ENCODE peak calls at places on chromosomes 6 and 20, in five cellular contexts. I is substantia nigra, P is T-helper 1 cell, E is HuH-7, X is HT1080. U is an unnamed sample.

GRCh38 chr6:19879663-19880062 is 42.5 kb downstream of the ID4 start:
- DNase-seq in P (no peak), E (no peak), I (no peak), X (no peak), U (no peak)

GRCh38 chr6:140071115-140071514 is 696.7 kb upstream of the CITED2 start:
- DNase-seq in I (no peak), X (no peak), P (no peak), E (no peak), U (peak; percentile 17)

GRCh38 chr6:14635933-14636599 is 518.5 kb downstream of the CD83 start:
- DNase-seq in X (no peak), E (no peak), P (no peak), I (no peak), U (peak; percentile 46)

GRCh38 chr6:134729590-134729989 is 220.3 kb downstream of the ALDH8A1 start:
- DNase-seq in X (no peak), E (no peak), I (no peak), P (no peak), U (no peak)

GRCh38 chr6:71608646-71609045 is 277.7 kb upstream of the RIMS1 start:
- DNase-seq in P (no peak), E (no peak), I (no peak), X (peak; percentile 11), U (no peak)

GRCh38 chr20:16351415-16351814 is 221.8 kb downstream of the KIF16B start:
- DNase-seq in X (no peak), P (no peak), E (no peak), I (no peak), U (no peak)

GRCh38 chr6:27495386-27496135 is 22.7 kb upstream of the ZNF184 start:
- DNase-seq in E (no peak), X (peak; percentile 96), I (no peak), P (no peak), U (peak; percentile 96)

GRCh38 chr6:103183831-103184411 is 1675.8 kb downstream of the HACE1 start:
- DNase-seq in X (peak; percentile 13), E (no peak), P (no peak), I (no peak), U (no peak)

GRCh38 chr6:158818008-158818579 is 1.1 kb downstream of the EZR start:
- DNase-seq in P (peak; percentile 63), X (peak; percentile 78), E (peak; percentile 81), I (peak; percentile 51), U (peak; percentile 91)

GRCh38 chr6:112899541-112899940 is 552.4 kb downstream of the RFPL4B start:
- DNase-seq in X (no peak), E (no peak), I (no peak), P (no peak), U (no peak)

GRCh38 chr6:68226460-68226859 is 408.6 kb upstream of the ADGRB3 start:
- DNase-seq in P (no peak), X (no peak), E (no peak), I (no peak), U (peak; percentile 82)

GRCh38 chr6:3929281-3929798 is 80.2 kb downstream of the FAM50B start:
- DNase-seq in E (no peak), P (no peak), X (no peak), I (no peak), U (no peak)

GRCh38 chr6:156919819-156920379 is 142.7 kb downstream of the ARID1B start:
- DNase-seq in I (no peak), P (no peak), X (no peak), E (no peak), U (no peak)

GRCh38 chr6:170450946-170451761 is 102.0 kb downstream of the PSMB1 start:
- DNase-seq in I (no peak), P (no peak), X (no peak), E (no peak), U (no peak)

GRCh38 chr20:56393133-56393472 is 658 bp downstream of the CSTF1 start:
- DNase-seq in X (no peak), E (no peak), I (no peak), P (no peak), U (peak; percentile 44)

GRCh38 chr20:9172908-9173307 is 104.0 kb downstream of the PLCB4 start:
- DNase-seq in P (no peak), E (no peak), I (no peak), X (peak; percentile 51), U (peak; percentile 35)

GRCh38 chr6:162385980-162386379 is 341.6 kb downstream of the PRKN start:
- DNase-seq in P (no peak), E (no peak), I (no peak), X (peak; percentile 36), U (no peak)

GRCh38 chr20:1684872-1685271 is 27.3 kb upstream of the SIRPG start:
- DNase-seq in P (no peak), I (no peak), E (no peak), X (no peak), U (no peak)